ENCODE peak calls at places on chromosome 17, in five cellular contexts. A is T47D, O is lower leg skin, N is GM03348, P is skeletal muscle cell. Y is an unnamed sample.

GRCh38 chr17:81414751-81415516 is 19.7 kb downstream of the BAHCC1 start:
- DNase-seq in A (no peak), N (no peak), O (no peak), P (no peak), Y (no peak)

GRCh38 chr17:4074831-4075495 is 67.9 kb downstream of the ZZEF1 start:
- DNase-seq in P (no peak), A (peak), N (peak), O (no peak), Y (peak)

GRCh38 chr17:1577186-1577585 is 14.6 kb upstream of the PITPNA start:
- DNase-seq in N (peak), O (peak), A (peak), P (peak), Y (peak)

GRCh38 chr17:31389673-31390381 is 1.6 kb upstream of the RAB11FIP4 start:
- DNase-seq in A (no peak), N (no peak), P (no peak), O (peak), Y (no peak)

GRCh38 chr17:79988163-79988971 is 47.3 kb downstream of the TBC1D16 start:
- DNase-seq in A (no peak), P (peak), N (peak), O (no peak), Y (peak)

GRCh38 chr17:37829446-37830142 is 84.7 kb upstream of the HNF1B start:
- DNase-seq in N (no peak), P (no peak), O (peak), A (no peak), Y (no peak)

GRCh38 chr17:41860254-41860931 is 4.8 kb downstream of the KLHL11 start:
- DNase-seq in O (no peak), A (no peak), P (no peak), N (no peak), Y (no peak)

GRCh38 chr17:74785096-74785980 is 9.2 kb upstream of the NAT9 start:
- DNase-seq in A (peak), P (no peak), N (no peak), O (no peak), Y (no peak)

GRCh38 chr17:56083475-56083874 is 69.8 kb upstream of the ANKFN1 start:
- DNase-seq in N (no peak), A (peak), O (no peak), P (no peak), Y (no peak)

GRCh38 chr17:58195518-58196123 is 3.1 kb downstream of the EPX start:
- DNase-seq in P (no peak), O (no peak), N (no peak), A (no peak), Y (no peak)

GRCh38 chr17:75326587-75326955 is 37.3 kb upstream of the SLC25A19 start:
- DNase-seq in A (no peak), N (no peak), P (no peak), O (no peak), Y (no peak)

GRCh38 chr17:50037321-50038107 is 18.4 kb upstream of the ITGA3 start:
- DNase-seq in O (peak), P (no peak), N (peak), A (no peak), Y (peak)

GRCh38 chr17:68326681-68327080 is 35.4 kb downstream of the ARSG start:
- DNase-seq in P (no peak), A (no peak), O (no peak), N (no peak), Y (peak)

GRCh38 chr17:21573961-21574610 is 118.2 kb upstream of the KCNJ18 start:
- DNase-seq in P (peak), N (peak), A (no peak), O (no peak), Y (peak)

GRCh38 chr17:29533976-29534375 is 32.9 kb downstream of the ABHD15 start:
- DNase-seq in N (no peak), A (no peak), P (no peak), O (no peak), Y (no peak)